ENCODE peak calls at places on chromosome 15, in nine cellular contexts. One of them, this sample, is unnamed.

GRCh38 chr15:36601497-36601932 is 22.1 kb downstream of the CDIN1 start:
- DNase-seq in tibial nerve: no peak
- DNase-seq in bronchial epithelial cell: no peak
- DNase-seq in HCT116: no peak
- DNase-seq in lower leg skin: no peak
- DNase-seq in epithelial cell of esophagus: peak; percentile 16
- DNase-seq in AG04450: peak; percentile 58
- DNase-seq in mucosa of descending colon: no peak
- DNase-seq in fibroblast of lung: peak; percentile 85
- DNase-seq in this sample: peak; percentile 98

GRCh38 chr15:98727115-98728040 is 79.0 kb downstream of the IGF1R start:
- DNase-seq in bronchial epithelial cell: peak; percentile 88
- DNase-seq in epithelial cell of esophagus: peak; percentile 95
- DNase-seq in tibial nerve: peak; percentile 66
- DNase-seq in fibroblast of lung: peak; percentile 91
- DNase-seq in lower leg skin: peak; percentile 96
- DNase-seq in mucosa of descending colon: peak; percentile 81
- DNase-seq in HCT116: peak; percentile 84
- DNase-seq in AG04450: peak; percentile 79
- DNase-seq in this sample: peak; percentile 94

GRCh38 chr15:48963524-48964113 is at the start of gene SHC4:
- DNase-seq in epithelial cell of esophagus: peak; percentile 83
- DNase-seq in HCT116: no peak
- DNase-seq in lower leg skin: peak; percentile 92
- DNase-seq in tibial nerve: peak; percentile 70
- DNase-seq in AG04450: no peak
- DNase-seq in bronchial epithelial cell: peak; percentile 86
- DNase-seq in fibroblast of lung: peak; percentile 90
- DNase-seq in mucosa of descending colon: peak; percentile 46
- DNase-seq in this sample: peak; percentile 51

GRCh38 chr15:34729056-34729455 is 25.7 kb downstream of the GJD2 start:
- DNase-seq in HCT116: no peak
- DNase-seq in bronchial epithelial cell: no peak
- DNase-seq in AG04450: no peak
- DNase-seq in tibial nerve: no peak
- DNase-seq in epithelial cell of esophagus: no peak
- DNase-seq in mucosa of descending colon: no peak
- DNase-seq in lower leg skin: no peak
- DNase-seq in fibroblast of lung: no peak
- DNase-seq in this sample: no peak

GRCh38 chr15:34266751-34267150 is 41.9 kb downstream of the EMC4 start:
- DNase-seq in HCT116: no peak
- DNase-seq in fibroblast of lung: no peak
- DNase-seq in AG04450: no peak
- DNase-seq in bronchial epithelial cell: peak; percentile 4
- DNase-seq in tibial nerve: no peak
- DNase-seq in lower leg skin: no peak
- DNase-seq in epithelial cell of esophagus: no peak
- DNase-seq in mucosa of descending colon: no peak
- DNase-seq in this sample: no peak

GRCh38 chr15:24068102-24068501 is 381.0 kb upstream of the NDN start:
- DNase-seq in AG04450: no peak
- DNase-seq in tibial nerve: no peak
- DNase-seq in fibroblast of lung: no peak
- DNase-seq in HCT116: no peak
- DNase-seq in lower leg skin: no peak
- DNase-seq in epithelial cell of esophagus: no peak
- DNase-seq in bronchial epithelial cell: no peak
- DNase-seq in mucosa of descending colon: peak; percentile 57
- DNase-seq in this sample: no peak

GRCh38 chr15:88621789-88622604 is 857 bp downstream of the AEN start:
- DNase-seq in bronchial epithelial cell: peak; percentile 59
- DNase-seq in fibroblast of lung: peak; percentile 51
- DNase-seq in epithelial cell of esophagus: peak; percentile 72
- DNase-seq in AG04450: no peak
- DNase-seq in tibial nerve: no peak
- DNase-seq in mucosa of descending colon: no peak
- DNase-seq in HCT116: no peak
- DNase-seq in lower leg skin: no peak
- DNase-seq in this sample: no peak

GRCh38 chr15:32825219-32825618 is 107.4 kb downstream of the GREM1 start:
- DNase-seq in mucosa of descending colon: no peak
- DNase-seq in HCT116: no peak
- DNase-seq in fibroblast of lung: peak; percentile 59
- DNase-seq in AG04450: no peak
- DNase-seq in bronchial epithelial cell: no peak
- DNase-seq in lower leg skin: no peak
- DNase-seq in tibial nerve: no peak
- DNase-seq in epithelial cell of esophagus: no peak
- DNase-seq in this sample: no peak

GRCh38 chr15:68634531-68634930 is 55.7 kb downstream of the CORO2B start:
- DNase-seq in lower leg skin: no peak
- DNase-seq in AG04450: no peak
- DNase-seq in mucosa of descending colon: no peak
- DNase-seq in bronchial epithelial cell: no peak
- DNase-seq in HCT116: no peak
- DNase-seq in fibroblast of lung: no peak
- DNase-seq in epithelial cell of esophagus: no peak
- DNase-seq in tibial nerve: no peak
- DNase-seq in this sample: no peak

GRCh38 chr15:53297828-53298227 is 461.6 kb downstream of the WDR72 start:
- DNase-seq in HCT116: no peak
- DNase-seq in fibroblast of lung: no peak
- DNase-seq in epithelial cell of esophagus: no peak
- DNase-seq in AG04450: no peak
- DNase-seq in bronchial epithelial cell: no peak
- DNase-seq in lower leg skin: no peak
- DNase-seq in tibial nerve: no peak
- DNase-seq in mucosa of descending colon: no peak
- DNase-seq in this sample: no peak

GRCh38 chr15:52765779-52766178 is 24.4 kb downstream of the ONECUT1 start:
- DNase-seq in AG04450: no peak
- DNase-seq in bronchial epithelial cell: no peak
- DNase-seq in fibroblast of lung: no peak
- DNase-seq in epithelial cell of esophagus: no peak
- DNase-seq in lower leg skin: no peak
- DNase-seq in mucosa of descending colon: no peak
- DNase-seq in tibial nerve: no peak
- DNase-seq in HCT116: no peak
- DNase-seq in this sample: no peak

GRCh38 chr15:43509002-43509922 is 8.1 kb upstream of the MAP1A start:
- DNase-seq in HCT116: no peak
- DNase-seq in bronchial epithelial cell: no peak
- DNase-seq in fibroblast of lung: no peak
- DNase-seq in epithelial cell of esophagus: no peak
- DNase-seq in lower leg skin: peak; percentile 86
- DNase-seq in mucosa of descending colon: no peak
- DNase-seq in tibial nerve: no peak
- DNase-seq in AG04450: no peak
- DNase-seq in this sample: no peak

GRCh38 chr15:63038926-63039673 is 3.4 kb upstream of the TPM1 start:
- DNase-seq in lower leg skin: no peak
- DNase-seq in mucosa of descending colon: no peak
- DNase-seq in bronchial epithelial cell: peak; percentile 80
- DNase-seq in fibroblast of lung: no peak
- DNase-seq in epithelial cell of esophagus: peak; percentile 82
- DNase-seq in HCT116: no peak
- DNase-seq in AG04450: no peak
- DNase-seq in tibial nerve: no peak
- DNase-seq in this sample: peak; percentile 76

GRCh38 chr15:72554471-72555425 is 80.6 kb downstream of the ARIH1 start:
- DNase-seq in AG04450: peak; percentile 38
- DNase-seq in epithelial cell of esophagus: peak; percentile 83
- DNase-seq in bronchial epithelial cell: peak; percentile 77
- DNase-seq in mucosa of descending colon: no peak
- DNase-seq in fibroblast of lung: peak; percentile 77
- DNase-seq in lower leg skin: no peak
- DNase-seq in tibial nerve: no peak
- DNase-seq in HCT116: no peak
- DNase-seq in this sample: peak; percentile 5

GRCh38 chr15:58401991-58402649 is 29.7 kb upstream of the LIPC start:
- DNase-seq in tibial nerve: no peak
- DNase-seq in mucosa of descending colon: no peak
- DNase-seq in lower leg skin: no peak
- DNase-seq in AG04450: no peak
- DNase-seq in epithelial cell of esophagus: peak; percentile 78
- DNase-seq in HCT116: no peak
- DNase-seq in bronchial epithelial cell: peak; percentile 73
- DNase-seq in fibroblast of lung: peak; percentile 26
- DNase-seq in this sample: no peak

GRCh38 chr15:57153140-57153539 is 223.2 kb upstream of the CGNL1 start:
- DNase-seq in lower leg skin: no peak
- DNase-seq in tibial nerve: no peak
- DNase-seq in bronchial epithelial cell: peak; percentile 43
- DNase-seq in AG04450: no peak
- DNase-seq in epithelial cell of esophagus: peak; percentile 56
- DNase-seq in HCT116: no peak
- DNase-seq in fibroblast of lung: peak; percentile 84
- DNase-seq in mucosa of descending colon: no peak
- DNase-seq in this sample: peak; percentile 64

DNA sequence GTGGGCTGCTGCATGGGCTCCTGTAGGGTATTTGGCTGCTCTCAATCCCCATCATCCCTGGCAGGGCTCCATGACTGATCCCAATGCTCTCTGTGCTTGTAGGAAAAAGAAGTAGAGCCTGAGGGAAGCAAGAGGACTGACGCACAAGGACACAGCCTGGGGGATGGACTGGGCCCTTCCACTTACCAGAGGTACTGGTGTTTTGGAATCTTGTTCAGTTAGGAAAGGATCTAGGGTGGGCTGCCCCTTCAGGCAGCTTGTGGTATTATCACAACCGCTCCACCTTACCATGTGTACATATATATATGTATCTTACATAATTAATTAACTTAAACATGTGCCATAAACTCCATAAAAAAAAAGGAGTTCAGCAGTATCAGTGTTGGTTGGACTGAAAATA is 1.3 kb downstream of the SLC28A2 start:
- DNase-seq in mucosa of descending colon: no peak
- DNase-seq in AG04450: no peak
- DNase-seq in epithelial cell of esophagus: no peak
- DNase-seq in tibial nerve: no peak
- DNase-seq in lower leg skin: no peak
- DNase-seq in fibroblast of lung: no peak
- DNase-seq in bronchial epithelial cell: no peak
- DNase-seq in HCT116: no peak
- DNase-seq in this sample: no peak
- TF ChIP-seq CTCF in mucosa of descending colon: no peak
- TF ChIP-seq CTCF in AG04450: no peak
- TF ChIP-seq CTCF in epithelial cell of esophagus: peak; percentile 24
- TF ChIP-seq CTCF in tibial nerve: no peak
- TF ChIP-seq CTCF in lower leg skin: no peak
- TF ChIP-seq CTCF in fibroblast of lung: peak; percentile 30
- TF ChIP-seq CTCF in bronchial epithelial cell: no peak
- TF ChIP-seq CTCF in HCT116: peak; percentile 52
- TF ChIP-seq CTCF in this sample: peak; percentile 38

GRCh38 chr15:79340315-79340602 is 29.3 kb downstream of the TMED3 start:
- DNase-seq in tibial nerve: no peak
- DNase-seq in AG04450: no peak
- DNase-seq in HCT116: no peak
- DNase-seq in lower leg skin: no peak
- DNase-seq in epithelial cell of esophagus: no peak
- DNase-seq in mucosa of descending colon: no peak
- DNase-seq in bronchial epithelial cell: no peak
- DNase-seq in fibroblast of lung: no peak
- DNase-seq in this sample: no peak
- TF ChIP-seq CTCF in tibial nerve: peak; percentile 0
- TF ChIP-seq CTCF in AG04450: no peak
- TF ChIP-seq CTCF in HCT116: no peak
- TF ChIP-seq CTCF in lower leg skin: no peak
- TF ChIP-seq CTCF in epithelial cell of esophagus: no peak
- TF ChIP-seq CTCF in mucosa of descending colon: no peak
- TF ChIP-seq CTCF in bronchial epithelial cell: no peak
- TF ChIP-seq CTCF in fibroblast of lung: no peak
- TF ChIP-seq CTCF in this sample: no peak

DNA sequence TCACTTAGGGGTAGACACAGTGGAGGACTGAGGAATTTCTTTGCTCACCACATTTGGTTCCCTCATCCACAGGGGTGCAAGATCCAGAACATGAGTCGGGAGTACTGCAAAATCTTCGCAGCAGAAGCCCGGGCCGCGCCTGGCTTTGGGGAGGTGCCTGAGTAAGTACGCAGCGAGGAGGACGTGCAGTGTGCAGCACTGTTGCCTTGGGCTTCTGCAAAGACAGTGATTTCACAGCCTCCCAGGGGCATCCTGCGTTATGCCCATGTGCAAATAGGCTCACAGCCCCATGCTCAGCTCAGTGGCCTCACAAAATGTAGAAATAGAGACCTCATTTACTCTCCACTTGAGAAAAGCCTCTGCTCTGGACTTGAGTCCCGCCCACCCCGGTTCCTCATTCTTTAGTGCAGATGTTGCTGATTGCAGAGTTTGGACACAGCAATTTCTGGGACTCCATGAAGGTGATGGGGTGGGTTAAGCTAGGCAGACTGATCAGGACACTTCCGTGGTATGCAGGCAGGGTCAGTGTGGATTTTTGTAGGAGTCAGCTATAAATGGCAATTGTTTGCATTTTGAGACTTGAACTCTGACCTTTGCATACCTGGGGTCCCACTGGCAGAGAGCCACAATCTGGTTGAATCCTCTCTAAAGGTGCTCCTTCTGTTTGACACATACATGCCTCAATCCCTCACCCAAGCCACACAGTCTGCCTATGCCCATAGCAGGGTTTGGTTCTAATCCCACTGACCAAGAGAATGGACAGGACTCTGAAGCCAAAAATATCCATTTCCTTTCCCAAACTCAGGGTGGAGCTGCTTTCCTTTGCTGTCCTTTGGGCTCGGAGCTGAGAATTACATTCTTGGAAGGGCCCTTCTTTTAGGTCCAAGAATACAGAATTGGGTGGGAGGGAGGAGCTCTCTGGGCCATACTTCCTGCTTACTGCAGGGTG is 20.7 kb upstream of the SLC28A1 start:
- DNase-seq in lower leg skin: peak; percentile 73
- DNase-seq in bronchial epithelial cell: no peak
- DNase-seq in epithelial cell of esophagus: no peak
- DNase-seq in HCT116: no peak
- DNase-seq in mucosa of descending colon: no peak
- DNase-seq in AG04450: no peak
- DNase-seq in fibroblast of lung: peak; percentile 24
- DNase-seq in tibial nerve: no peak
- DNase-seq in this sample: no peak
- TF ChIP-seq CTCF in lower leg skin: no peak
- TF ChIP-seq CTCF in bronchial epithelial cell: no peak
- TF ChIP-seq CTCF in epithelial cell of esophagus: no peak
- TF ChIP-seq CTCF in HCT116: no peak
- TF ChIP-seq CTCF in mucosa of descending colon: no peak
- TF ChIP-seq CTCF in AG04450: peak; percentile 3
- TF ChIP-seq CTCF in fibroblast of lung: peak; percentile 26
- TF ChIP-seq CTCF in tibial nerve: peak; percentile 11
- TF ChIP-seq CTCF in this sample: no peak

DNA sequence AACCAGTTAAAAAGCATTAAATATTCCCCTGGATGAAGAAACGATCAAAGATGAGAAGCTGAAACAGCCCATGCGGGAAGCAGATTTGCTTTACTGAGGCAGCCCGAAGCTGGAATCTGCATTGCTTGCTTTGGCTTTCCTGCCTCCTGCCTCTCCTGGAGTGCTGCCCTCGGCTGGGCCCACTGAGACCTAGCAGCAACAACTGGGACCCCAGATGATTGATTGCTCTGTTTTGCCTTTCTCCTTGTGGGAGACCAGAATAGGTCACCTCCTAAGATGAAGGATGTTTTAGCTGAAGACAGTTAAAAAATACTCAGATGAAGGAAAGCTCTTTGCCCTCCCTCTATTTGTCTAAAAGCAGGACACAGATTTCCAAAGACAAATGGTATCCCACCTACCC is 38.7 kb upstream of the RASGRP1 start:
- DNase-seq in AG04450: no peak
- DNase-seq in epithelial cell of esophagus: no peak
- DNase-seq in HCT116: no peak
- DNase-seq in fibroblast of lung: no peak
- DNase-seq in lower leg skin: no peak
- DNase-seq in bronchial epithelial cell: no peak
- DNase-seq in mucosa of descending colon: no peak
- DNase-seq in tibial nerve: no peak
- DNase-seq in this sample: no peak
- TF ChIP-seq CTCF in AG04450: no peak
- TF ChIP-seq CTCF in epithelial cell of esophagus: no peak
- TF ChIP-seq CTCF in HCT116: no peak
- TF ChIP-seq CTCF in fibroblast of lung: no peak
- TF ChIP-seq CTCF in lower leg skin: no peak
- TF ChIP-seq CTCF in bronchial epithelial cell: no peak
- TF ChIP-seq CTCF in mucosa of descending colon: no peak
- TF ChIP-seq CTCF in tibial nerve: no peak
- TF ChIP-seq CTCF in this sample: no peak

This sample was measured in retinal pigment epithelial cell.